ENCODE peak calls at places on chromosomes 16 and 17, in six cellular contexts. One of them, this sample, is unnamed.

GRCh38 chr17:38741443-38741842 is 6.7 kb downstream of the PCGF2 start:
- DNase-seq in CD4-positive, alpha-beta memory T cell: no peak
- DNase-seq in naive thymus-derived CD8-positive, alpha-beta T cell: no peak
- DNase-seq in activated naive CD8-positive, alpha-beta T cell treated with anti-CD3 and anti-CD28 coated beads, Interleukin-2, amount 10 ng/mL, durations not matched to agents 7 days and 5 days: no peak
- DNase-seq in activated CD4-positive, alpha-beta T cell treated with anti-CD3 and anti-CD28 coated beads, Interleukin-2, amount 50 U/mL, for 24 hours: no peak
- DNase-seq in heart left ventricle: no peak
- DNase-seq in this sample: no peak

GRCh38 chr17:72466606-72467005 is 345.8 kb downstream of the SOX9 start:
- DNase-seq in CD4-positive, alpha-beta memory T cell: no peak
- DNase-seq in naive thymus-derived CD8-positive, alpha-beta T cell: no peak
- DNase-seq in activated naive CD8-positive, alpha-beta T cell treated with anti-CD3 and anti-CD28 coated beads, Interleukin-2, amount 10 ng/mL, durations not matched to agents 7 days and 5 days: no peak
- DNase-seq in activated CD4-positive, alpha-beta T cell treated with anti-CD3 and anti-CD28 coated beads, Interleukin-2, amount 50 U/mL, for 24 hours: no peak
- DNase-seq in heart left ventricle: no peak
- DNase-seq in this sample: no peak

GRCh38 chr17:80812362-80813088 is 179.1 kb upstream of the CHMP6 start:
- DNase-seq in CD4-positive, alpha-beta memory T cell: no peak
- DNase-seq in naive thymus-derived CD8-positive, alpha-beta T cell: no peak
- DNase-seq in activated naive CD8-positive, alpha-beta T cell treated with anti-CD3 and anti-CD28 coated beads, Interleukin-2, amount 10 ng/mL, durations not matched to agents 7 days and 5 days: peak
- DNase-seq in activated CD4-positive, alpha-beta T cell treated with anti-CD3 and anti-CD28 coated beads, Interleukin-2, amount 50 U/mL, for 24 hours: peak
- DNase-seq in heart left ventricle: no peak
- DNase-seq in this sample: no peak

GRCh38 chr17:30323262-30323894 is 10.5 kb downstream of the TMIGD1 start:
- DNase-seq in CD4-positive, alpha-beta memory T cell: peak
- DNase-seq in naive thymus-derived CD8-positive, alpha-beta T cell: peak
- DNase-seq in activated naive CD8-positive, alpha-beta T cell treated with anti-CD3 and anti-CD28 coated beads, Interleukin-2, amount 10 ng/mL, durations not matched to agents 7 days and 5 days: no peak
- DNase-seq in activated CD4-positive, alpha-beta T cell treated with anti-CD3 and anti-CD28 coated beads, Interleukin-2, amount 50 U/mL, for 24 hours: no peak
- DNase-seq in heart left ventricle: no peak
- DNase-seq in this sample: no peak

GRCh38 chr16:5449901-5450300 is 352.3 kb upstream of the EEF2KMT start:
- DNase-seq in CD4-positive, alpha-beta memory T cell: no peak
- DNase-seq in naive thymus-derived CD8-positive, alpha-beta T cell: no peak
- DNase-seq in activated naive CD8-positive, alpha-beta T cell treated with anti-CD3 and anti-CD28 coated beads, Interleukin-2, amount 10 ng/mL, durations not matched to agents 7 days and 5 days: no peak
- DNase-seq in activated CD4-positive, alpha-beta T cell treated with anti-CD3 and anti-CD28 coated beads, Interleukin-2, amount 50 U/mL, for 24 hours: no peak
- DNase-seq in heart left ventricle: no peak
- DNase-seq in this sample: no peak

GRCh38 chr17:77382356-77382911 is 241.7 kb downstream of the SEC14L1 start:
- DNase-seq in CD4-positive, alpha-beta memory T cell: peak
- DNase-seq in naive thymus-derived CD8-positive, alpha-beta T cell: peak
- DNase-seq in activated naive CD8-positive, alpha-beta T cell treated with anti-CD3 and anti-CD28 coated beads, Interleukin-2, amount 10 ng/mL, durations not matched to agents 7 days and 5 days: peak
- DNase-seq in activated CD4-positive, alpha-beta T cell treated with anti-CD3 and anti-CD28 coated beads, Interleukin-2, amount 50 U/mL, for 24 hours: no peak
- DNase-seq in heart left ventricle: no peak
- DNase-seq in this sample: no peak

GRCh38 chr17:44376124-44376523 is 12.5 kb upstream of the FAM171A2 start:
- DNase-seq in CD4-positive, alpha-beta memory T cell: no peak
- DNase-seq in naive thymus-derived CD8-positive, alpha-beta T cell: no peak
- DNase-seq in activated naive CD8-positive, alpha-beta T cell treated with anti-CD3 and anti-CD28 coated beads, Interleukin-2, amount 10 ng/mL, durations not matched to agents 7 days and 5 days: no peak
- DNase-seq in activated CD4-positive, alpha-beta T cell treated with anti-CD3 and anti-CD28 coated beads, Interleukin-2, amount 50 U/mL, for 24 hours: no peak
- DNase-seq in heart left ventricle: peak
- DNase-seq in this sample: no peak

GRCh38 chr16:8814095-8814806 is 16.6 kb downstream of the PMM2 start:
- DNase-seq in CD4-positive, alpha-beta memory T cell: no peak
- DNase-seq in naive thymus-derived CD8-positive, alpha-beta T cell: no peak
- DNase-seq in activated naive CD8-positive, alpha-beta T cell treated with anti-CD3 and anti-CD28 coated beads, Interleukin-2, amount 10 ng/mL, durations not matched to agents 7 days and 5 days: no peak
- DNase-seq in activated CD4-positive, alpha-beta T cell treated with anti-CD3 and anti-CD28 coated beads, Interleukin-2, amount 50 U/mL, for 24 hours: no peak
- DNase-seq in heart left ventricle: no peak
- DNase-seq in this sample: no peak

GRCh38 chr16:49422896-49423295 is 49.3 kb downstream of the C16orf78 start:
- DNase-seq in CD4-positive, alpha-beta memory T cell: no peak
- DNase-seq in naive thymus-derived CD8-positive, alpha-beta T cell: no peak
- DNase-seq in activated naive CD8-positive, alpha-beta T cell treated with anti-CD3 and anti-CD28 coated beads, Interleukin-2, amount 10 ng/mL, durations not matched to agents 7 days and 5 days: no peak
- DNase-seq in activated CD4-positive, alpha-beta T cell treated with anti-CD3 and anti-CD28 coated beads, Interleukin-2, amount 50 U/mL, for 24 hours: no peak
- DNase-seq in heart left ventricle: no peak
- DNase-seq in this sample: no peak

GRCh38 chr17:74369221-74369620 is 1.9 kb downstream of the GPR142 start:
- DNase-seq in CD4-positive, alpha-beta memory T cell: peak
- DNase-seq in naive thymus-derived CD8-positive, alpha-beta T cell: peak
- DNase-seq in activated naive CD8-positive, alpha-beta T cell treated with anti-CD3 and anti-CD28 coated beads, Interleukin-2, amount 10 ng/mL, durations not matched to agents 7 days and 5 days: peak
- DNase-seq in activated CD4-positive, alpha-beta T cell treated with anti-CD3 and anti-CD28 coated beads, Interleukin-2, amount 50 U/mL, for 24 hours: peak
- DNase-seq in heart left ventricle: peak
- DNase-seq in this sample: no peak

GRCh38 chr17:68061512-68062313 is 26.2 kb downstream of the KPNA2 start:
- DNase-seq in CD4-positive, alpha-beta memory T cell: no peak
- DNase-seq in naive thymus-derived CD8-positive, alpha-beta T cell: no peak
- DNase-seq in activated naive CD8-positive, alpha-beta T cell treated with anti-CD3 and anti-CD28 coated beads, Interleukin-2, amount 10 ng/mL, durations not matched to agents 7 days and 5 days: peak
- DNase-seq in activated CD4-positive, alpha-beta T cell treated with anti-CD3 and anti-CD28 coated beads, Interleukin-2, amount 50 U/mL, for 24 hours: no peak
- DNase-seq in heart left ventricle: no peak
- DNase-seq in this sample: no peak

GRCh38 chr17:15947976-15948752 is 3.2 kb downstream of the ADORA2B start:
- DNase-seq in CD4-positive, alpha-beta memory T cell: no peak
- DNase-seq in naive thymus-derived CD8-positive, alpha-beta T cell: no peak
- DNase-seq in activated naive CD8-positive, alpha-beta T cell treated with anti-CD3 and anti-CD28 coated beads, Interleukin-2, amount 10 ng/mL, durations not matched to agents 7 days and 5 days: no peak
- DNase-seq in activated CD4-positive, alpha-beta T cell treated with anti-CD3 and anti-CD28 coated beads, Interleukin-2, amount 50 U/mL, for 24 hours: no peak
- DNase-seq in heart left ventricle: no peak
- DNase-seq in this sample: no peak

GRCh38 chr17:69250641-69251040 is 22.0 kb upstream of the ABCA10 start:
- DNase-seq in CD4-positive, alpha-beta memory T cell: no peak
- DNase-seq in naive thymus-derived CD8-positive, alpha-beta T cell: no peak
- DNase-seq in activated naive CD8-positive, alpha-beta T cell treated with anti-CD3 and anti-CD28 coated beads, Interleukin-2, amount 10 ng/mL, durations not matched to agents 7 days and 5 days: no peak
- DNase-seq in activated CD4-positive, alpha-beta T cell treated with anti-CD3 and anti-CD28 coated beads, Interleukin-2, amount 50 U/mL, for 24 hours: no peak
- DNase-seq in heart left ventricle: no peak
- DNase-seq in this sample: no peak

GRCh38 chr17:7884581-7885356 is 3.8 kb upstream of the CHD3 start:
- DNase-seq in CD4-positive, alpha-beta memory T cell: peak
- DNase-seq in naive thymus-derived CD8-positive, alpha-beta T cell: peak
- DNase-seq in activated naive CD8-positive, alpha-beta T cell treated with anti-CD3 and anti-CD28 coated beads, Interleukin-2, amount 10 ng/mL, durations not matched to agents 7 days and 5 days: no peak
- DNase-seq in activated CD4-positive, alpha-beta T cell treated with anti-CD3 and anti-CD28 coated beads, Interleukin-2, amount 50 U/mL, for 24 hours: no peak
- DNase-seq in heart left ventricle: peak
- DNase-seq in this sample: no peak

GRCh38 chr17:72682597-72682996 is 409.9 kb downstream of the SLC39A11 start:
- DNase-seq in CD4-positive, alpha-beta memory T cell: no peak
- DNase-seq in naive thymus-derived CD8-positive, alpha-beta T cell: no peak
- DNase-seq in activated naive CD8-positive, alpha-beta T cell treated with anti-CD3 and anti-CD28 coated beads, Interleukin-2, amount 10 ng/mL, durations not matched to agents 7 days and 5 days: no peak
- DNase-seq in activated CD4-positive, alpha-beta T cell treated with anti-CD3 and anti-CD28 coated beads, Interleukin-2, amount 50 U/mL, for 24 hours: no peak
- DNase-seq in heart left ventricle: no peak
- DNase-seq in this sample: no peak

GRCh38 chr16:64428463-64428862 is 693.4 kb downstream of the CDH11 start:
- DNase-seq in CD4-positive, alpha-beta memory T cell: no peak
- DNase-seq in naive thymus-derived CD8-positive, alpha-beta T cell: no peak
- DNase-seq in activated naive CD8-positive, alpha-beta T cell treated with anti-CD3 and anti-CD28 coated beads, Interleukin-2, amount 10 ng/mL, durations not matched to agents 7 days and 5 days: no peak
- DNase-seq in activated CD4-positive, alpha-beta T cell treated with anti-CD3 and anti-CD28 coated beads, Interleukin-2, amount 50 U/mL, for 24 hours: no peak
- DNase-seq in heart left ventricle: no peak
- DNase-seq in this sample: no peak

GRCh38 chr17:63140255-63140654 is 174.2 kb downstream of the TANC2 start:
- DNase-seq in CD4-positive, alpha-beta memory T cell: no peak
- DNase-seq in naive thymus-derived CD8-positive, alpha-beta T cell: no peak
- DNase-seq in activated naive CD8-positive, alpha-beta T cell treated with anti-CD3 and anti-CD28 coated beads, Interleukin-2, amount 10 ng/mL, durations not matched to agents 7 days and 5 days: no peak
- DNase-seq in activated CD4-positive, alpha-beta T cell treated with anti-CD3 and anti-CD28 coated beads, Interleukin-2, amount 50 U/mL, for 24 hours: no peak
- DNase-seq in heart left ventricle: no peak
- DNase-seq in this sample: no peak

GRCh38 chr17:22463110-22463850 is 771.0 kb downstream of the KCNJ18 start:
- DNase-seq in CD4-positive, alpha-beta memory T cell: no peak
- DNase-seq in naive thymus-derived CD8-positive, alpha-beta T cell: no peak
- DNase-seq in activated naive CD8-positive, alpha-beta T cell treated with anti-CD3 and anti-CD28 coated beads, Interleukin-2, amount 10 ng/mL, durations not matched to agents 7 days and 5 days: no peak
- DNase-seq in activated CD4-positive, alpha-beta T cell treated with anti-CD3 and anti-CD28 coated beads, Interleukin-2, amount 50 U/mL, for 24 hours: no peak
- DNase-seq in heart left ventricle: no peak
- DNase-seq in this sample: no peak

GRCh38 chr17:78767806-78768205 is 14.3 kb downstream of the CYTH1 start:
- DNase-seq in CD4-positive, alpha-beta memory T cell: no peak
- DNase-seq in naive thymus-derived CD8-positive, alpha-beta T cell: no peak
- DNase-seq in activated naive CD8-positive, alpha-beta T cell treated with anti-CD3 and anti-CD28 coated beads, Interleukin-2, amount 10 ng/mL, durations not matched to agents 7 days and 5 days: no peak
- DNase-seq in activated CD4-positive, alpha-beta T cell treated with anti-CD3 and anti-CD28 coated beads, Interleukin-2, amount 50 U/mL, for 24 hours: no peak
- DNase-seq in heart left ventricle: no peak
- DNase-seq in this sample: no peak

GRCh38 chr17:38872671-38873385 is 3.0 kb downstream of the LASP1 start:
- DNase-seq in CD4-positive, alpha-beta memory T cell: no peak
- DNase-seq in naive thymus-derived CD8-positive, alpha-beta T cell: no peak
- DNase-seq in activated naive CD8-positive, alpha-beta T cell treated with anti-CD3 and anti-CD28 coated beads, Interleukin-2, amount 10 ng/mL, durations not matched to agents 7 days and 5 days: no peak
- DNase-seq in activated CD4-positive, alpha-beta T cell treated with anti-CD3 and anti-CD28 coated beads, Interleukin-2, amount 50 U/mL, for 24 hours: no peak
- DNase-seq in heart left ventricle: no peak
- DNase-seq in this sample: no peak

GRCh38 chr16:66616169-66616568 is 11.7 kb downstream of the CMTM3 start:
- DNase-seq in CD4-positive, alpha-beta memory T cell: no peak
- DNase-seq in naive thymus-derived CD8-positive, alpha-beta T cell: no peak
- DNase-seq in activated naive CD8-positive, alpha-beta T cell treated with anti-CD3 and anti-CD28 coated beads, Interleukin-2, amount 10 ng/mL, durations not matched to agents 7 days and 5 days: no peak
- DNase-seq in activated CD4-positive, alpha-beta T cell treated with anti-CD3 and anti-CD28 coated beads, Interleukin-2, amount 50 U/mL, for 24 hours: no peak
- DNase-seq in heart left ventricle: no peak
- DNase-seq in this sample: no peak

GRCh38 chr17:33506889-33507650 is 214.0 kb upstream of the ASIC2 start:
- DNase-seq in CD4-positive, alpha-beta memory T cell: no peak
- DNase-seq in naive thymus-derived CD8-positive, alpha-beta T cell: no peak
- DNase-seq in activated naive CD8-positive, alpha-beta T cell treated with anti-CD3 and anti-CD28 coated beads, Interleukin-2, amount 10 ng/mL, durations not matched to agents 7 days and 5 days: no peak
- DNase-seq in activated CD4-positive, alpha-beta T cell treated with anti-CD3 and anti-CD28 coated beads, Interleukin-2, amount 50 U/mL, for 24 hours: no peak
- DNase-seq in heart left ventricle: no peak
- DNase-seq in this sample: no peak

GRCh38 chr17:57899391-57899790 is 49.5 kb upstream of the MRPS23 start:
- DNase-seq in CD4-positive, alpha-beta memory T cell: no peak
- DNase-seq in naive thymus-derived CD8-positive, alpha-beta T cell: no peak
- DNase-seq in activated naive CD8-positive, alpha-beta T cell treated with anti-CD3 and anti-CD28 coated beads, Interleukin-2, amount 10 ng/mL, durations not matched to agents 7 days and 5 days: no peak
- DNase-seq in activated CD4-positive, alpha-beta T cell treated with anti-CD3 and anti-CD28 coated beads, Interleukin-2, amount 50 U/mL, for 24 hours: no peak
- DNase-seq in heart left ventricle: no peak
- DNase-seq in this sample: no peak

GRCh38 chr16:2715519-2715918 is 4.5 kb downstream of the PRSS27 start:
- DNase-seq in CD4-positive, alpha-beta memory T cell: peak
- DNase-seq in naive thymus-derived CD8-positive, alpha-beta T cell: peak
- DNase-seq in activated naive CD8-positive, alpha-beta T cell treated with anti-CD3 and anti-CD28 coated beads, Interleukin-2, amount 10 ng/mL, durations not matched to agents 7 days and 5 days: peak
- DNase-seq in activated CD4-positive, alpha-beta T cell treated with anti-CD3 and anti-CD28 coated beads, Interleukin-2, amount 50 U/mL, for 24 hours: peak
- DNase-seq in heart left ventricle: peak
- DNase-seq in this sample: peak

GRCh38 chr16:55666012-55666411 is 10.2 kb downstream of the SLC6A2 start:
- DNase-seq in CD4-positive, alpha-beta memory T cell: no peak
- DNase-seq in naive thymus-derived CD8-positive, alpha-beta T cell: no peak
- DNase-seq in activated naive CD8-positive, alpha-beta T cell treated with anti-CD3 and anti-CD28 coated beads, Interleukin-2, amount 10 ng/mL, durations not matched to agents 7 days and 5 days: no peak
- DNase-seq in activated CD4-positive, alpha-beta T cell treated with anti-CD3 and anti-CD28 coated beads, Interleukin-2, amount 50 U/mL, for 24 hours: no peak
- DNase-seq in heart left ventricle: no peak
- DNase-seq in this sample: no peak

GRCh38 chr17:48239603-48239995 is 132.0 kb downstream of the SNX11 start:
- DNase-seq in CD4-positive, alpha-beta memory T cell: no peak
- DNase-seq in naive thymus-derived CD8-positive, alpha-beta T cell: no peak
- DNase-seq in activated naive CD8-positive, alpha-beta T cell treated with anti-CD3 and anti-CD28 coated beads, Interleukin-2, amount 10 ng/mL, durations not matched to agents 7 days and 5 days: no peak
- DNase-seq in activated CD4-positive, alpha-beta T cell treated with anti-CD3 and anti-CD28 coated beads, Interleukin-2, amount 50 U/mL, for 24 hours: no peak
- DNase-seq in heart left ventricle: no peak
- DNase-seq in this sample: no peak

GRCh38 chr16:30437511-30438046 is 7.7 kb upstream of the DCTPP1 start:
- DNase-seq in CD4-positive, alpha-beta memory T cell: no peak
- DNase-seq in naive thymus-derived CD8-positive, alpha-beta T cell: no peak
- DNase-seq in activated naive CD8-positive, alpha-beta T cell treated with anti-CD3 and anti-CD28 coated beads, Interleukin-2, amount 10 ng/mL, durations not matched to agents 7 days and 5 days: no peak
- DNase-seq in activated CD4-positive, alpha-beta T cell treated with anti-CD3 and anti-CD28 coated beads, Interleukin-2, amount 50 U/mL, for 24 hours: no peak
- DNase-seq in heart left ventricle: no peak
- DNase-seq in this sample: no peak

GRCh38 chr16:9378876-9379275 is 287.4 kb downstream of the HAPSTR1 start:
- DNase-seq in CD4-positive, alpha-beta memory T cell: no peak
- DNase-seq in naive thymus-derived CD8-positive, alpha-beta T cell: no peak
- DNase-seq in activated naive CD8-positive, alpha-beta T cell treated with anti-CD3 and anti-CD28 coated beads, Interleukin-2, amount 10 ng/mL, durations not matched to agents 7 days and 5 days: no peak
- DNase-seq in activated CD4-positive, alpha-beta T cell treated with anti-CD3 and anti-CD28 coated beads, Interleukin-2, amount 50 U/mL, for 24 hours: no peak
- DNase-seq in heart left ventricle: peak
- DNase-seq in this sample: no peak

GRCh38 chr17:63701477-63702222 is 1.7 kb upstream of the LIMD2 start:
- DNase-seq in CD4-positive, alpha-beta memory T cell: peak
- DNase-seq in naive thymus-derived CD8-positive, alpha-beta T cell: peak
- DNase-seq in activated naive CD8-positive, alpha-beta T cell treated with anti-CD3 and anti-CD28 coated beads, Interleukin-2, amount 10 ng/mL, durations not matched to agents 7 days and 5 days: peak
- DNase-seq in activated CD4-positive, alpha-beta T cell treated with anti-CD3 and anti-CD28 coated beads, Interleukin-2, amount 50 U/mL, for 24 hours: peak
- DNase-seq in heart left ventricle: peak
- DNase-seq in this sample: peak

GRCh38 chr17:43832976-43833829 is at the start of gene MPP3:
- DNase-seq in CD4-positive, alpha-beta memory T cell: peak
- DNase-seq in naive thymus-derived CD8-positive, alpha-beta T cell: peak
- DNase-seq in activated naive CD8-positive, alpha-beta T cell treated with anti-CD3 and anti-CD28 coated beads, Interleukin-2, amount 10 ng/mL, durations not matched to agents 7 days and 5 days: peak
- DNase-seq in activated CD4-positive, alpha-beta T cell treated with anti-CD3 and anti-CD28 coated beads, Interleukin-2, amount 50 U/mL, for 24 hours: no peak
- DNase-seq in heart left ventricle: peak
- DNase-seq in this sample: no peak

GRCh38 chr17:45038771-45039634 is 12.4 kb downstream of the DCAKD start:
- DNase-seq in CD4-positive, alpha-beta memory T cell: no peak
- DNase-seq in naive thymus-derived CD8-positive, alpha-beta T cell: no peak
- DNase-seq in activated naive CD8-positive, alpha-beta T cell treated with anti-CD3 and anti-CD28 coated beads, Interleukin-2, amount 10 ng/mL, durations not matched to agents 7 days and 5 days: no peak
- DNase-seq in activated CD4-positive, alpha-beta T cell treated with anti-CD3 and anti-CD28 coated beads, Interleukin-2, amount 50 U/mL, for 24 hours: no peak
- DNase-seq in heart left ventricle: no peak
- DNase-seq in this sample: no peak

GRCh38 chr16:14070555-14070876 is 603 bp upstream of the MRTFB start:
- DNase-seq in CD4-positive, alpha-beta memory T cell: no peak
- DNase-seq in naive thymus-derived CD8-positive, alpha-beta T cell: no peak
- DNase-seq in activated naive CD8-positive, alpha-beta T cell treated with anti-CD3 and anti-CD28 coated beads, Interleukin-2, amount 10 ng/mL, durations not matched to agents 7 days and 5 days: no peak
- DNase-seq in activated CD4-positive, alpha-beta T cell treated with anti-CD3 and anti-CD28 coated beads, Interleukin-2, amount 50 U/mL, for 24 hours: no peak
- DNase-seq in heart left ventricle: no peak
- DNase-seq in this sample: no peak

GRCh38 chr16:30377812-30378235 is 3.2 kb downstream of the MYL11 start:
- DNase-seq in CD4-positive, alpha-beta memory T cell: peak
- DNase-seq in naive thymus-derived CD8-positive, alpha-beta T cell: peak
- DNase-seq in activated naive CD8-positive, alpha-beta T cell treated with anti-CD3 and anti-CD28 coated beads, Interleukin-2, amount 10 ng/mL, durations not matched to agents 7 days and 5 days: peak
- DNase-seq in activated CD4-positive, alpha-beta T cell treated with anti-CD3 and anti-CD28 coated beads, Interleukin-2, amount 50 U/mL, for 24 hours: peak
- DNase-seq in heart left ventricle: peak
- DNase-seq in this sample: peak

GRCh38 chr17:63950940-63951907 is 19.1 kb upstream of the CD79B start:
- DNase-seq in CD4-positive, alpha-beta memory T cell: peak
- DNase-seq in naive thymus-derived CD8-positive, alpha-beta T cell: no peak
- DNase-seq in activated naive CD8-positive, alpha-beta T cell treated with anti-CD3 and anti-CD28 coated beads, Interleukin-2, amount 10 ng/mL, durations not matched to agents 7 days and 5 days: peak
- DNase-seq in activated CD4-positive, alpha-beta T cell treated with anti-CD3 and anti-CD28 coated beads, Interleukin-2, amount 50 U/mL, for 24 hours: no peak
- DNase-seq in heart left ventricle: no peak
- DNase-seq in this sample: no peak

This sample was measured in activated CD4-positive, CD25-positive, alpha-beta regulatory T cell.